ENCODE peak calls at places on chromosomes 3 and 15, in ten cellular contexts. R, X, P, E, M, B, O, L, I and V are unnamed samples.

GRCh38 chr3:58492385-58492970 is 582 bp downstream of the KCTD6 start:
- DNase-seq in R (no peak), X (peak), P (peak), E (no peak), M (no peak), B (peak), O (no peak), L (no peak), I (peak), V (no peak)

GRCh38 chr3:105355355-105356063 is 11.2 kb upstream of the ALCAM start:
- DNase-seq in R (no peak), X (no peak), P (no peak), E (no peak), M (no peak), B (no peak), O (no peak), L (no peak), I (no peak), V (no peak)

GRCh38 chr3:12999147-13000140 is 73.8 kb downstream of the IQSEC1 start:
- DNase-seq in R (peak), X (no peak), P (no peak), E (no peak), M (no peak), B (no peak), O (peak), L (peak), I (no peak), V (no peak)

GRCh38 chr15:63380828-63381282 is 791 bp downstream of the CA12 start:
- DNase-seq in R (no peak), X (no peak), P (no peak), E (no peak), M (no peak), B (no peak), O (no peak), L (no peak), I (no peak), V (no peak)

GRCh38 chr15:29675791-29676301 is 146.4 kb downstream of the TJP1 start:
- DNase-seq in R (no peak), X (no peak), P (no peak), E (no peak), M (peak), B (no peak), O (no peak), L (no peak), I (no peak), V (no peak)

GRCh38 chr3:150184426-150185071 is 213.9 kb upstream of the PFN2 start:
- DNase-seq in R (no peak), X (no peak), P (no peak), E (no peak), M (no peak), B (no peak), O (no peak), L (no peak), I (no peak), V (no peak)

GRCh38 chr3:11651900-11652299 is 8.2 kb upstream of the VGLL4 start:
- DNase-seq in R (no peak), X (peak), P (no peak), E (no peak), M (no peak), B (no peak), O (no peak), L (no peak), I (no peak), V (no peak)

GRCh38 chr15:101092186-101092866 is 159.5 kb downstream of the CHSY1 start:
- DNase-seq in R (no peak), X (no peak), P (no peak), E (no peak), M (no peak), B (no peak), O (peak), L (no peak), I (no peak), V (no peak)

GRCh38 chr3:69143605-69144004 is 21.2 kb upstream of the LMOD3 start:
- DNase-seq in R (no peak), X (no peak), P (no peak), E (no peak), M (peak), B (no peak), O (no peak), L (no peak), I (no peak), V (no peak)

GRCh38 chr3:151351216-151351615 is 21.9 kb upstream of the P2RY13 start:
- DNase-seq in R (no peak), X (no peak), P (no peak), E (no peak), M (no peak), B (no peak), O (no peak), L (no peak), I (no peak), V (no peak)

GRCh38 chr15:38684461-38685000 is 119.9 kb upstream of the RASGRP1 start:
- DNase-seq in R (no peak), X (no peak), P (no peak), E (no peak), M (no peak), B (no peak), O (no peak), L (no peak), I (no peak), V (no peak)

GRCh38 chr3:194489736-194490612 is 3.2 kb upstream of the ATP13A3 start:
- DNase-seq in R (no peak), X (no peak), P (no peak), E (no peak), M (no peak), B (no peak), O (no peak), L (no peak), I (no peak), V (no peak)